ENCODE peak calls at places on chromosomes 7 and 10, in eight cellular contexts. U is Daoy, S is GM04503, G is EL, D is AG04450, O is NCI-H1930, Q is mesenteric fat pad, W is A172. K is an unnamed sample.

GRCh38 chr10:71266147-71266917 is 52.7 kb upstream of the SLC29A3 start:
- DNase-seq in O (peak), D (peak), W (peak), G (peak), Q (no peak), U (peak), S (peak), K (no peak)

GRCh38 chr10:34885901-34886300 is 70.8 kb upstream of the PARD3 start:
- DNase-seq in D (no peak), O (no peak), S (no peak), G (peak), W (no peak), Q (no peak), U (peak), K (no peak)

GRCh38 chr10:98326621-98327027 is 58.6 kb upstream of the LOXL4 start:
- DNase-seq in D (no peak), U (no peak), S (no peak), O (no peak), G (no peak), Q (no peak), W (no peak), K (no peak)

GRCh38 chr7:107746006-107746405 is 2.1 kb downstream of the CBLL1 start:
- DNase-seq in W (no peak), G (no peak), O (no peak), D (no peak), U (no peak), S (no peak), Q (no peak), K (no peak)

GRCh38 chr7:5699951-5700384 is 81.5 kb downstream of the RNF216 start:
- DNase-seq in G (no peak), S (no peak), U (peak), Q (peak), O (no peak), D (no peak), W (no peak), K (peak)

GRCh38 chr10:92181575-92181974 is 109.3 kb downstream of the CPEB3 start:
- DNase-seq in O (peak), G (peak), U (no peak), D (no peak), S (no peak), W (peak), Q (no peak), K (no peak)

GRCh38 chr7:150322833-150323681 is at the start of the genes ACTR3C and LRRC61:
- DNase-seq in U (no peak), Q (peak), W (no peak), S (no peak), G (peak), O (peak), D (no peak), K (no peak)

GRCh38 chr10:35642023-35642792 is at the start of gene FZD8:
- DNase-seq in U (peak), G (peak), W (peak), O (peak), Q (peak), S (peak), D (peak), K (peak)

GRCh38 chr7:47778153-47778661 is 170.1 kb downstream of the PKD1L1 start:
- DNase-seq in U (no peak), Q (no peak), G (no peak), W (peak), O (no peak), D (no peak), S (no peak), K (no peak)

GRCh38 chr7:149284343-149284742 is 22.3 kb downstream of the ZNF783 start:
- DNase-seq in S (no peak), Q (peak), W (no peak), U (no peak), O (no peak), D (no peak), G (no peak), K (no peak)

GRCh38 chr7:131431289-131431688 is 103.6 kb downstream of the MKLN1 start:
- DNase-seq in S (no peak), W (peak), U (no peak), Q (no peak), G (no peak), O (no peak), D (no peak), K (no peak)

K was measured in GM12864.